ENCODE peak calls at places on chromosomes 12 and 14, in five cellular contexts. C is activated B cell treated with CpG ODN at 0.5 μM for 24 hours; W is dorsolateral prefrontal cortex; R is central memory CD4-positive, alpha-beta T cell; X is mucosa of descending colon. H is an unnamed sample.

GRCh38 chr12:85329913-85330312 is 49.9 kb downstream of the ALX1 start:
- DNase-seq in C (no peak), W (no peak), R (no peak), X (no peak), H (no peak)

GRCh38 chr14:37251778-37252177 is 54.0 kb downstream of the MIPOL1 start:
- DNase-seq in C (no peak), W (no peak), R (no peak), X (no peak), H (no peak)

GRCh38 chr14:58129208-58129607 is 22.8 kb downstream of the ARMH4 start:
- DNase-seq in C (no peak), W (no peak), R (no peak), X (no peak), H (no peak)

GRCh38 chr14:74418031-74418430 is 8.0 kb downstream of the SYNDIG1L start:
- DNase-seq in C (no peak), W (no peak), R (no peak), X (no peak), H (no peak)

GRCh38 chr12:103336940-103337339 is 158.8 kb downstream of the C12orf42 start:
- DNase-seq in C (no peak), W (no peak), R (no peak), X (no peak), H (no peak)

GRCh38 chr12:95882080-95882479 is 23.3 kb downstream of the SNRPF start:
- DNase-seq in C (no peak), W (no peak), R (no peak), X (no peak), H (no peak)

GRCh38 chr12:124698211-124698997 is 131.0 kb upstream of the NCOR2 start:
- DNase-seq in C (no peak), W (no peak), R (no peak), X (no peak), H (no peak)

GRCh38 chr12:52436000-52436827 is 2.0 kb upstream of the KRT75 start:
- DNase-seq in C (no peak), W (no peak), R (no peak), X (no peak), H (no peak)

GRCh38 chr12:57755454-57756372 is 810 bp downstream of the MARCHF9 start:
- DNase-seq in C (peak; percentile 61), W (no peak), R (peak; percentile 51), X (peak; percentile 79), H (no peak)

H was measured in stimulated activated CD8-positive, alpha-beta memory T cell treated with anti-CD3 and anti-CD28 coated beads, Interleukin-7, amount 100 ng/mL, for 4 hours.